ENCODE peak calls at places on chromosomes 12 and 14, in nine cellular contexts. Q, U, N, P, A, S, C, H and W are unnamed samples.

GRCh38 chr12:81627336-81628189 is 131.6 kb downstream of the PPFIA2 start:
- DNase-seq in Q (peak), U (no peak), N (peak), P (no peak), A (no peak), S (no peak), C (no peak), H (peak), W (no peak)

GRCh38 chr14:99590746-99591555 is 13.1 kb downstream of the CCDC85C start:
- DNase-seq in Q (no peak), U (peak), N (peak), P (no peak), A (no peak), S (no peak), C (no peak), H (no peak), W (no peak)

GRCh38 chr14:75771614-75772013 is 110.6 kb downstream of the TTLL5 start:
- DNase-seq in Q (no peak), U (no peak), N (no peak), P (no peak), A (no peak), S (no peak), C (no peak), H (no peak), W (no peak)

GRCh38 chr12:47276253-47277070 is 196.7 kb upstream of the AMIGO2 start:
- DNase-seq in Q (no peak), U (no peak), N (peak), P (no peak), A (no peak), S (no peak), C (peak), H (peak), W (no peak)

GRCh38 chr14:64215978-64216377 is 78.2 kb downstream of the ESR2 start:
- DNase-seq in Q (no peak), U (no peak), N (no peak), P (no peak), A (no peak), S (no peak), C (no peak), H (no peak), W (no peak)

GRCh38 chr14:83300454-83301064 is 1766.9 kb upstream of the SEL1L start:
- DNase-seq in Q (peak), U (no peak), N (no peak), P (no peak), A (no peak), S (no peak), C (no peak), H (peak), W (no peak)

GRCh38 chr12:59780605-59781135 is 184.8 kb downstream of the SLC16A7 start:
- DNase-seq in Q (no peak), U (peak), N (peak), P (no peak), A (no peak), S (no peak), C (no peak), H (no peak), W (no peak)

GRCh38 chr12:120252071-120252906 is 13.2 kb downstream of the PXN start:
- DNase-seq in Q (no peak), U (no peak), N (no peak), P (no peak), A (no peak), S (peak), C (peak), H (no peak), W (no peak)

GRCh38 chr12:47963340-47964040 is at the start of gene TMEM106C:
- DNase-seq in Q (peak), U (peak), N (peak), P (peak), A (peak), S (peak), C (peak), H (peak), W (peak)

GRCh38 chr14:53701108-53701875 is 255.3 kb downstream of the BMP4 start:
- DNase-seq in Q (no peak), U (no peak), N (no peak), P (no peak), A (no peak), S (no peak), C (no peak), H (no peak), W (no peak)

GRCh38 chr14:104632781-104633180 is 28.2 kb upstream of the TMEM179 start:
- DNase-seq in Q (no peak), U (peak), N (no peak), P (no peak), A (no peak), S (no peak), C (no peak), H (no peak), W (no peak)

GRCh38 chr12:78119351-78119918 is 288.7 kb downstream of the NAV3 start:
- DNase-seq in Q (no peak), U (no peak), N (no peak), P (no peak), A (no peak), S (no peak), C (no peak), H (no peak), W (no peak)

GRCh38 chr14:104442107-104442551 is 137.4 kb upstream of the C14orf180 start:
- DNase-seq in Q (no peak), U (peak), N (no peak), P (no peak), A (no peak), S (no peak), C (no peak), H (no peak), W (no peak)

GRCh38 chr12:123076604-123077297 is 74.1 kb downstream of the PITPNM2 start:
- DNase-seq in Q (no peak), U (no peak), N (peak), P (no peak), A (no peak), S (peak), C (peak), H (no peak), W (no peak)

GRCh38 chr12:68673788-68674187 is 13.0 kb upstream of the NUP107 start:
- DNase-seq in Q (no peak), U (no peak), N (no peak), P (no peak), A (no peak), S (no peak), C (no peak), H (no peak), W (no peak)

GRCh38 chr14:30456296-30456695 is 102.7 kb upstream of the G2E3 start:
- DNase-seq in Q (no peak), U (no peak), N (no peak), P (no peak), A (no peak), S (no peak), C (no peak), H (no peak), W (no peak)

GRCh38 chr12:102763016-102763415 is 154.0 kb downstream of the PAH start:
- DNase-seq in Q (no peak), U (no peak), N (no peak), P (no peak), A (no peak), S (no peak), C (no peak), H (no peak), W (no peak)

GRCh38 chr14:68947802-68948201 is 31.3 kb downstream of the ACTN1 start:
- DNase-seq in Q (no peak), U (no peak), N (no peak), P (peak), A (no peak), S (no peak), C (no peak), H (no peak), W (no peak)

GRCh38 chr12:124359671-124360581 is 65.0 kb downstream of the RFLNA start:
- DNase-seq in Q (no peak), U (no peak), N (no peak), P (peak), A (no peak), S (no peak), C (no peak), H (no peak), W (no peak)

GRCh38 chr12:109264095-109264942 is 44.8 kb downstream of the FOXN4 start:
- DNase-seq in Q (peak), U (peak), N (peak), P (peak), A (peak), S (peak), C (no peak), H (peak), W (peak)

GRCh38 chr14:32469388-32470160 is 140.5 kb downstream of the AKAP6 start:
- DNase-seq in Q (peak), U (no peak), N (peak), P (no peak), A (no peak), S (no peak), C (no peak), H (peak), W (no peak)

GRCh38 chr12:132520421-132521199 is 30.7 kb downstream of the FBRSL1 start:
- DNase-seq in Q (no peak), U (peak), N (no peak), P (peak), A (no peak), S (no peak), C (no peak), H (no peak), W (no peak)

GRCh38 chr14:67440513-67440912 is 28.5 kb upstream of the PLEK2 start:
- DNase-seq in Q (no peak), U (no peak), N (no peak), P (peak), A (no peak), S (no peak), C (no peak), H (no peak), W (no peak)

GRCh38 chr12:56084958-56085543 is 5.1 kb downstream of the ERBB3 start:
- DNase-seq in Q (no peak), U (peak), N (no peak), P (peak), A (peak), S (peak), C (no peak), H (no peak), W (no peak)

GRCh38 chr12:75315518-75315917 is 14.6 kb downstream of the CAPS2 start:
- DNase-seq in Q (no peak), U (no peak), N (peak), P (no peak), A (no peak), S (no peak), C (no peak), H (no peak), W (no peak)

GRCh38 chr12:113202300-113203075 is 17.0 kb downstream of the RITA1 start:
- DNase-seq in Q (no peak), U (peak), N (no peak), P (no peak), A (no peak), S (no peak), C (no peak), H (no peak), W (no peak)

GRCh38 chr12:121992059-121992879 is 29.4 kb upstream of the BCL7A start:
- DNase-seq in Q (no peak), U (peak), N (peak), P (no peak), A (no peak), S (peak), C (no peak), H (peak), W (no peak)

GRCh38 chr12:65685514-65685913 is 138.8 kb upstream of the HMGA2 start:
- DNase-seq in Q (no peak), U (peak), N (peak), P (no peak), A (no peak), S (no peak), C (no peak), H (peak), W (no peak)

GRCh38 chr14:62604524-62604923 is 440.7 kb downstream of the KCNH5 start:
- DNase-seq in Q (no peak), U (no peak), N (no peak), P (no peak), A (no peak), S (no peak), C (no peak), H (no peak), W (no peak)

GRCh38 chr12:76024102-76024781 is 7.3 kb downstream of the PHLDA1 start:
- DNase-seq in Q (no peak), U (no peak), N (peak), P (no peak), A (no peak), S (no peak), C (no peak), H (no peak), W (no peak)

GRCh38 chr14:30267141-30267540 is 291.8 kb upstream of the G2E3 start:
- DNase-seq in Q (no peak), U (no peak), N (peak), P (no peak), A (no peak), S (no peak), C (no peak), H (no peak), W (no peak)

GRCh38 chr12:64261813-64262212 is 39.7 kb upstream of the KICS2 start:
- DNase-seq in Q (no peak), U (no peak), N (no peak), P (no peak), A (no peak), S (no peak), C (no peak), H (no peak), W (no peak)